ENCODE peak calls at places on chromosomes 1 and 21, in four cellular contexts. One of them, this sample, is unnamed.

GRCh38 chr1:222814536-222815366 is at the start of gene DISP1:
- DNase-seq in kidney: peak
- DNase-seq in thoracic aorta: peak
- DNase-seq in Calu3: peak
- DNase-seq in this sample: peak

GRCh38 chr1:154419620-154420020 is 14.5 kb downstream of the IL6R start:
- DNase-seq in Calu3: peak
- DNase-seq in kidney: peak
- DNase-seq in thoracic aorta: peak
- DNase-seq in this sample: no peak

GRCh38 chr1:91831132-91831930 is 54.6 kb downstream of the TGFBR3 start:
- DNase-seq in thoracic aorta: no peak
- DNase-seq in kidney: no peak
- DNase-seq in Calu3: no peak
- DNase-seq in this sample: no peak

GRCh38 chr1:60637651-60638050 is 444.7 kb upstream of the NFIA start:
- DNase-seq in kidney: no peak
- DNase-seq in thoracic aorta: no peak
- DNase-seq in Calu3: no peak
- DNase-seq in this sample: no peak

GRCh38 chr1:238652346-238652968 is 733.9 kb upstream of the CHRM3 start:
- DNase-seq in Calu3: no peak
- DNase-seq in kidney: no peak
- DNase-seq in thoracic aorta: no peak
- DNase-seq in this sample: no peak

GRCh38 chr1:184672013-184672726 is 82.5 kb downstream of the EDEM3 start:
- DNase-seq in kidney: no peak
- DNase-seq in thoracic aorta: no peak
- DNase-seq in Calu3: no peak
- DNase-seq in this sample: no peak

GRCh38 chr1:229664133-229664689 is 38.2 kb downstream of the URB2 start:
- DNase-seq in thoracic aorta: no peak
- DNase-seq in Calu3: no peak
- DNase-seq in kidney: no peak
- DNase-seq in this sample: peak

GRCh38 chr1:207454046-207454964 is at the start of gene CR2:
- DNase-seq in Calu3: peak
- DNase-seq in thoracic aorta: no peak
- DNase-seq in kidney: peak
- DNase-seq in this sample: peak

GRCh38 chr1:235843458-235843857 is 23.2 kb downstream of the LYST start:
- DNase-seq in Calu3: peak
- DNase-seq in thoracic aorta: no peak
- DNase-seq in kidney: no peak
- DNase-seq in this sample: peak

GRCh38 chr1:93663191-93663614 is 18.4 kb downstream of the BCAR3 start:
- DNase-seq in Calu3: no peak
- DNase-seq in thoracic aorta: no peak
- DNase-seq in kidney: no peak
- DNase-seq in this sample: no peak

GRCh38 chr1:31243451-31244286 is 4.0 kb upstream of the NKAIN1 start:
- DNase-seq in thoracic aorta: no peak
- DNase-seq in Calu3: no peak
- DNase-seq in kidney: no peak
- DNase-seq in this sample: no peak

GRCh38 chr1:7207875-7208646 is 422.8 kb downstream of the CAMTA1 start:
- DNase-seq in thoracic aorta: no peak
- DNase-seq in kidney: no peak
- DNase-seq in Calu3: peak
- DNase-seq in this sample: peak

GRCh38 chr1:12424150-12424549 is 193.9 kb downstream of the DHRS3 start:
- DNase-seq in kidney: no peak
- DNase-seq in thoracic aorta: no peak
- DNase-seq in Calu3: no peak
- DNase-seq in this sample: no peak

GRCh38 chr1:99180343-99180808 is 83.9 kb upstream of the PLPPR4 start:
- DNase-seq in thoracic aorta: peak
- DNase-seq in kidney: no peak
- DNase-seq in Calu3: peak
- DNase-seq in this sample: peak

GRCh38 chr1:39671433-39671792 is 494 bp downstream of the NT5C1A start:
- DNase-seq in kidney: peak
- DNase-seq in thoracic aorta: no peak
- DNase-seq in Calu3: no peak
- DNase-seq in this sample: no peak

GRCh38 chr21:22544747-22545146 is 1546.5 kb downstream of the NCAM2 start:
- DNase-seq in thoracic aorta: no peak
- DNase-seq in kidney: no peak
- DNase-seq in Calu3: no peak
- DNase-seq in this sample: no peak

GRCh38 chr1:85463666-85464496 is 1.1 kb downstream of the DDAH1 start:
- DNase-seq in kidney: peak
- DNase-seq in thoracic aorta: no peak
- DNase-seq in Calu3: no peak
- DNase-seq in this sample: no peak

GRCh38 chr21:42653492-42654061 is at the start of gene PDE9A:
- DNase-seq in kidney: peak
- DNase-seq in Calu3: peak
- DNase-seq in thoracic aorta: no peak
- DNase-seq in this sample: no peak

GRCh38 chr21:42652527-42653491 is 612 bp upstream of the PDE9A start:
- DNase-seq in kidney: peak
- DNase-seq in thoracic aorta: no peak
- DNase-seq in Calu3: peak
- DNase-seq in this sample: no peak

GRCh38 chr21:42654913-42655796 is 1.7 kb downstream of the PDE9A start:
- DNase-seq in kidney: peak
- DNase-seq in thoracic aorta: no peak
- DNase-seq in Calu3: no peak
- DNase-seq in this sample: no peak

GRCh38 chr21:42655797-42656770 is 2.7 kb downstream of the PDE9A start:
- DNase-seq in thoracic aorta: no peak
- DNase-seq in Calu3: peak
- DNase-seq in kidney: peak
- DNase-seq in this sample: no peak

DNA sequence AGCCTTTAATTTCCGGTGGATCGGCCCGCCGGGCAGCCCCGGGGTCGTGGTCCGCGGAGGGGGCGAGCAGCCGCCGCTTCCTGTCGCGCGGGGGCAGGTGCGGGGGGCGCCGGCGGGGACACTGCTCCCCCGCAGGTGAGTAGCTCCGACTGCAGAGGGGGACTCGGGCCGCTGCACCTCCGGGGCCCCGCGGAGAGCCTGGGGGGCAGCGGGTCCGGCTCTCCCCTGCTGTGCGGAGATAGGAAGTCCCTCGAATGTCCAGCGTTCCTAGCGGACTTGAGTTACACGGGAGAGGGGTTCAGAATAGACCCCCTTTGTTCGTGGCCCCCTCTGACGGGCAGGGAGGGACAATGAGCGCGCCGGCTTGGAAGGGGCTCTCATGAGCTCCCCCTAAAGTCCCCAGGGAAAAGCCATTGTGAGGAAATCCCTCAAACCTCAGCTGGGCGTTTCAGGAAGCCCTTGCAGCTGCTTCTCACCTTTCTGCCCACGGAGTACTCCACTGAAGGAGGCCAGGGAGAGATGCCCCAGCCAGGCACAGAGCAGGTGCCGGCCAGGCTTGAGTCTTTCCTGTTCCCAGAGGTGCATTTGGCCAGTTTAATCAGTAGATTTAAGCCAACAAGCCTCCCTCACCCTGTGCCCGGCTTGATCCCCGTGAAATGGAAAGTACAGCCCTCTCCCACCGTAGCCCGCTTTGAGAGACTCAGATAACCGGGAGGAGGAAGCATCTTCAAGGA is 925 bp downstream of the PDE9A start:
- DNase-seq in thoracic aorta: no peak
- DNase-seq in Calu3: peak
- DNase-seq in kidney: peak
- DNase-seq in this sample: peak
- TF ChIP-seq CTCF in thoracic aorta: no peak
- TF ChIP-seq CTCF in Calu3: no peak
- TF ChIP-seq CTCF in kidney: no peak
- TF ChIP-seq CTCF in this sample: no peak

DNA sequence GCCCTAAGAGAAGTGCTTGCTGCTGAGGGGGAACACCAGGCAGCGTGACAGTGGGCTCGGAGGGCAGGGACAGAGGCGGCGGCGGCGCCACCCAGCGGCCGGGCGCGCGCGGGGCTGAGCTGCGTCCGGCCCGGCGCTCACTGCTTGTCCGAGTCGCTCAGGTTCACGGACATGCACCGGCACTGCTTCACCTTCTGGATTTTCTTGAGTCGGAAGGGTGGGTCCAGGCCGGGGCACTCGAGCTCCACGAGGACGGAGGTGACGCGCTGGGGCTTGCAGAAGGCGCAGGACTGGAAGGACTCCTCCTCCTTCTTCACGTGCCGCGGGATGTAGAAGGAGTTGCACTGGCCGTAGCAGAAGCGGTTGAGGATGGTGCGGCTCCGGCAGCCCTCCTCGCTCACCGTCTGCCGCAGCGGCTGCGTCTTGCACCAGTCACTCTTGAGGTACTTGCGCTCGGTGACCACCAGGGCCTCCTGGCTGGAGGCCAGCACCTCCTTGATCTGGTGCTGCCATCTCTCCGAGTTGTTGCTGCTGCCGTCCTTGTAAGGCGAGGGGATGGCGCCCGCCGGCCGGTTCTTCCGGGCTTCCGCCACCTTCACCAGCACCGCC is 119.0 kb downstream of the GREM2 start:
- DNase-seq in kidney: peak
- DNase-seq in Calu3: no peak
- DNase-seq in thoracic aorta: no peak
- DNase-seq in this sample: peak
- TF ChIP-seq CTCF in kidney: no peak
- TF ChIP-seq CTCF in Calu3: no peak
- TF ChIP-seq CTCF in thoracic aorta: no peak
- TF ChIP-seq CTCF in this sample: no peak

GRCh38 chr1:35220976-35221375 is 28.0 kb upstream of the SFPQ start:
- DNase-seq in kidney: no peak
- DNase-seq in thoracic aorta: no peak
- DNase-seq in Calu3: peak
- DNase-seq in this sample: peak
- TF ChIP-seq CTCF in kidney: peak
- TF ChIP-seq CTCF in thoracic aorta: no peak
- TF ChIP-seq CTCF in Calu3: peak
- TF ChIP-seq CTCF in this sample: peak

DNA sequence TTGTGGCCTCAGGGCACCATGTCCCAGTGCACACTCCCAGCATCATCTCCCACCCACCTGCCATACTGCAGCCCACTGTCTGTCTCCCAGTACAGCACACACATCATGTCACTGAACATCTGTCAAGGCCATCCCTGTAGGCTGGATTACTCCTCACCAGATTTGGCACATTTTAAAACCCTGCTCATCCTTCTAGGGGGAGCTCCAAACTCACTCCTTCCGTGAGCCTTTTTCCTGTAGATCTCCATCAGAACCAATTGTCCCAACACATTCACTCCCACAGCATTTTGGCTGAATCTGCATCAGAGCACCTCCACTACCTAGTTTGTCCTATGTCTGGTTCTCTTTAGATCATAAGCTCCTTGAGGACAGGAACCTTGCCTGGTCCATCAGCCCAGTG is 58.6 kb upstream of the GRIK3 start:
- DNase-seq in Calu3: no peak
- DNase-seq in kidney: no peak
- DNase-seq in thoracic aorta: no peak
- DNase-seq in this sample: no peak
- TF ChIP-seq CTCF in Calu3: no peak
- TF ChIP-seq CTCF in kidney: no peak
- TF ChIP-seq CTCF in thoracic aorta: no peak
- TF ChIP-seq CTCF in this sample: no peak